ENCODE peak calls at places on chromosomes 1 and 21, in five cellular contexts. One of them, this sample, is unnamed.

GRCh38 chr1:226135059-226135651 is 51.4 kb downstream of the ACBD3 start:
- DNase-seq in A549: no peak
- DNase-seq in K562: no peak
- DNase-seq in HepG2: peak
- DNase-seq in GM12878: no peak
- DNase-seq in this sample: no peak

GRCh38 chr21:44907966-44908364 is 12.7 kb downstream of the ITGB2 start:
- DNase-seq in A549: no peak
- DNase-seq in K562: no peak
- DNase-seq in HepG2: no peak
- DNase-seq in GM12878: no peak
- DNase-seq in this sample: no peak

GRCh38 chr1:153354515-153355193 is 3.0 kb upstream of the S100A9 start:
- DNase-seq in A549: no peak
- DNase-seq in K562: no peak
- DNase-seq in HepG2: no peak
- DNase-seq in GM12878: no peak
- DNase-seq in this sample: peak

GRCh38 chr1:46166521-46167462 is 8.1 kb upstream of the TSPAN1 start:
- DNase-seq in A549: no peak
- DNase-seq in K562: no peak
- DNase-seq in HepG2: no peak
- DNase-seq in GM12878: no peak
- DNase-seq in this sample: peak

GRCh38 chr1:63813829-63814277 is 40.0 kb downstream of the ROR1 start:
- DNase-seq in A549: no peak
- DNase-seq in K562: no peak
- DNase-seq in HepG2: no peak
- DNase-seq in GM12878: no peak
- DNase-seq in this sample: no peak

GRCh38 chr1:151862604-151863003 is 9.1 kb upstream of the THEM5 start:
- DNase-seq in A549: no peak
- DNase-seq in K562: peak
- DNase-seq in HepG2: no peak
- DNase-seq in GM12878: no peak
- DNase-seq in this sample: no peak

GRCh38 chr21:45054927-45055612 is 19.3 kb upstream of the ADARB1 start:
- DNase-seq in A549: no peak
- DNase-seq in K562: no peak
- DNase-seq in HepG2: no peak
- DNase-seq in GM12878: no peak
- DNase-seq in this sample: no peak

GRCh38 chr1:192545781-192546521 is 29.6 kb upstream of the RGS1 start:
- DNase-seq in A549: no peak
- DNase-seq in K562: no peak
- DNase-seq in HepG2: no peak
- DNase-seq in GM12878: peak
- DNase-seq in this sample: no peak

GRCh38 chr1:6475381-6476133 is 9.6 kb upstream of the TNFRSF25 start:
- DNase-seq in A549: no peak
- DNase-seq in K562: peak
- DNase-seq in HepG2: no peak
- DNase-seq in GM12878: no peak
- DNase-seq in this sample: peak

GRCh38 chr1:76075188-76075489 is 593 bp downstream of the ST6GALNAC3 start:
- DNase-seq in A549: no peak
- DNase-seq in K562: no peak
- DNase-seq in HepG2: no peak
- DNase-seq in GM12878: no peak
- DNase-seq in this sample: no peak

GRCh38 chr1:17611991-17612390 is 72.5 kb downstream of the ARHGEF10L start:
- DNase-seq in A549: no peak
- DNase-seq in K562: no peak
- DNase-seq in HepG2: no peak
- DNase-seq in GM12878: no peak
- DNase-seq in this sample: no peak

GRCh38 chr1:4447778-4448360 is 206.5 kb upstream of the AJAP1 start:
- DNase-seq in A549: no peak
- DNase-seq in K562: no peak
- DNase-seq in HepG2: no peak
- DNase-seq in GM12878: no peak
- DNase-seq in this sample: no peak

GRCh38 chr1:24112381-24113169 is 640 bp upstream of the MYOM3 start:
- DNase-seq in A549: peak
- DNase-seq in K562: peak
- DNase-seq in HepG2: peak
- DNase-seq in GM12878: no peak
- DNase-seq in this sample: peak

GRCh38 chr1:107405241-107405640 is 264.4 kb downstream of the NTNG1 start:
- DNase-seq in A549: no peak
- DNase-seq in K562: no peak
- DNase-seq in HepG2: no peak
- DNase-seq in GM12878: no peak
- DNase-seq in this sample: no peak

GRCh38 chr1:223249854-223250631 is 107.0 kb upstream of the TLR5 start:
- DNase-seq in A549: no peak
- DNase-seq in K562: no peak
- DNase-seq in HepG2: no peak
- DNase-seq in GM12878: no peak
- DNase-seq in this sample: no peak

GRCh38 chr1:208036918-208037567 is 126.1 kb upstream of the CD34 start:
- DNase-seq in A549: no peak
- DNase-seq in K562: peak
- DNase-seq in HepG2: no peak
- DNase-seq in GM12878: no peak
- DNase-seq in this sample: no peak

GRCh38 chr21:29656504-29657227 is 283.1 kb downstream of the GRIK1 start:
- DNase-seq in A549: peak
- DNase-seq in K562: peak
- DNase-seq in HepG2: no peak
- DNase-seq in GM12878: no peak
- DNase-seq in this sample: no peak

GRCh38 chr1:66256629-66257575 is 277.1 kb upstream of the SGIP1 start:
- DNase-seq in A549: no peak
- DNase-seq in K562: no peak
- DNase-seq in HepG2: no peak
- DNase-seq in GM12878: no peak
- DNase-seq in this sample: no peak

GRCh38 chr1:89865498-89866385 is 44.9 kb downstream of the LRRC8D start:
- DNase-seq in A549: peak
- DNase-seq in K562: no peak
- DNase-seq in HepG2: no peak
- DNase-seq in GM12878: no peak
- DNase-seq in this sample: no peak

GRCh38 chr1:199784127-199784526 is 243.4 kb upstream of the NR5A2 start:
- DNase-seq in A549: peak
- DNase-seq in K562: no peak
- DNase-seq in HepG2: no peak
- DNase-seq in GM12878: no peak
- DNase-seq in this sample: no peak

GRCh38 chr1:100445565-100445964 is 92.4 kb upstream of the GPR88 start:
- DNase-seq in A549: no peak
- DNase-seq in K562: no peak
- DNase-seq in HepG2: no peak
- DNase-seq in GM12878: no peak
- DNase-seq in this sample: no peak

GRCh38 chr1:10608690-10609089 is 133.9 kb downstream of the PEX14 start:
- DNase-seq in A549: no peak
- DNase-seq in K562: no peak
- DNase-seq in HepG2: no peak
- DNase-seq in GM12878: no peak
- DNase-seq in this sample: no peak

GRCh38 chr21:46000182-46000730 is 18.7 kb downstream of the COL6A1 start:
- DNase-seq in A549: no peak
- DNase-seq in K562: no peak
- DNase-seq in HepG2: no peak
- DNase-seq in GM12878: no peak
- DNase-seq in this sample: no peak

GRCh38 chr1:180098242-180098995 is 56.2 kb upstream of the QSOX1 start:
- DNase-seq in A549: peak
- DNase-seq in K562: no peak
- DNase-seq in HepG2: no peak
- DNase-seq in GM12878: no peak
- DNase-seq in this sample: no peak

GRCh38 chr21:27648560-27648959 is 681.7 kb upstream of the ADAMTS5 start:
- DNase-seq in A549: no peak
- DNase-seq in K562: no peak
- DNase-seq in HepG2: no peak
- DNase-seq in GM12878: no peak
- DNase-seq in this sample: no peak

GRCh38 chr1:157364612-157365011 is 187.7 kb downstream of the FCRL5 start:
- DNase-seq in A549: no peak
- DNase-seq in K562: no peak
- DNase-seq in HepG2: no peak
- DNase-seq in GM12878: no peak
- DNase-seq in this sample: no peak
- TF ChIP-seq JUNB in A549: no peak
- TF ChIP-seq JUNB in K562: no peak
- TF ChIP-seq JUNB in HepG2: no peak
- TF ChIP-seq JUNB in GM12878: no peak
- TF ChIP-seq JUNB in this sample: no peak

GRCh38 chr1:228794810-228795209 is 59.5 kb downstream of the RHOU start:
- DNase-seq in A549: no peak
- DNase-seq in K562: no peak
- DNase-seq in HepG2: no peak
- DNase-seq in GM12878: peak
- DNase-seq in this sample: no peak
- TF ChIP-seq JUNB in A549: no peak
- TF ChIP-seq JUNB in K562: no peak
- TF ChIP-seq JUNB in HepG2: no peak
- TF ChIP-seq JUNB in GM12878: no peak
- TF ChIP-seq JUNB in this sample: no peak

GRCh38 chr1:214853340-214853739 is 229.2 kb upstream of the KCNK2 start:
- DNase-seq in A549: no peak
- DNase-seq in K562: no peak
- DNase-seq in HepG2: no peak
- DNase-seq in GM12878: no peak
- DNase-seq in this sample: no peak

GRCh38 chr1:214854126-214854875 is 228.2 kb upstream of the KCNK2 start:
- DNase-seq in A549: no peak
- DNase-seq in K562: no peak
- DNase-seq in HepG2: no peak
- DNase-seq in GM12878: no peak
- DNase-seq in this sample: no peak

GRCh38 chr1:214859647-214860046 is 222.9 kb upstream of the KCNK2 start:
- DNase-seq in A549: no peak
- DNase-seq in K562: no peak
- DNase-seq in HepG2: no peak
- DNase-seq in GM12878: no peak
- DNase-seq in this sample: no peak

GRCh38 chr1:214861615-214862014 is 220.9 kb upstream of the KCNK2 start:
- DNase-seq in A549: no peak
- DNase-seq in K562: no peak
- DNase-seq in HepG2: no peak
- DNase-seq in GM12878: no peak
- DNase-seq in this sample: no peak

GRCh38 chr1:214857716-214858115 is 224.8 kb upstream of the KCNK2 start:
- DNase-seq in A549: no peak
- DNase-seq in K562: no peak
- DNase-seq in HepG2: no peak
- DNase-seq in GM12878: no peak
- DNase-seq in this sample: no peak
- TF ChIP-seq JUNB in A549: no peak
- TF ChIP-seq JUNB in K562: no peak
- TF ChIP-seq JUNB in HepG2: no peak
- TF ChIP-seq JUNB in GM12878: no peak
- TF ChIP-seq JUNB in this sample: no peak

GRCh38 chr21:43189936-43190335 is 21.1 kb downstream of the CRYAA start:
- DNase-seq in A549: no peak
- DNase-seq in K562: no peak
- DNase-seq in HepG2: no peak
- DNase-seq in GM12878: no peak
- DNase-seq in this sample: no peak

GRCh38 chr21:43191971-43192370 is 23.2 kb downstream of the CRYAA start:
- DNase-seq in A549: no peak
- DNase-seq in K562: no peak
- DNase-seq in HepG2: no peak
- DNase-seq in GM12878: no peak
- DNase-seq in this sample: no peak

GRCh38 chr21:43191521-43191920 is 22.7 kb downstream of the CRYAA start:
- DNase-seq in A549: no peak
- DNase-seq in K562: no peak
- DNase-seq in HepG2: no peak
- DNase-seq in GM12878: no peak
- DNase-seq in this sample: no peak

GRCh38 chr21:43192501-43193081 is 23.8 kb downstream of the CRYAA start:
- DNase-seq in A549: no peak
- DNase-seq in K562: no peak
- DNase-seq in HepG2: no peak
- DNase-seq in GM12878: no peak
- DNase-seq in this sample: no peak

DNA sequence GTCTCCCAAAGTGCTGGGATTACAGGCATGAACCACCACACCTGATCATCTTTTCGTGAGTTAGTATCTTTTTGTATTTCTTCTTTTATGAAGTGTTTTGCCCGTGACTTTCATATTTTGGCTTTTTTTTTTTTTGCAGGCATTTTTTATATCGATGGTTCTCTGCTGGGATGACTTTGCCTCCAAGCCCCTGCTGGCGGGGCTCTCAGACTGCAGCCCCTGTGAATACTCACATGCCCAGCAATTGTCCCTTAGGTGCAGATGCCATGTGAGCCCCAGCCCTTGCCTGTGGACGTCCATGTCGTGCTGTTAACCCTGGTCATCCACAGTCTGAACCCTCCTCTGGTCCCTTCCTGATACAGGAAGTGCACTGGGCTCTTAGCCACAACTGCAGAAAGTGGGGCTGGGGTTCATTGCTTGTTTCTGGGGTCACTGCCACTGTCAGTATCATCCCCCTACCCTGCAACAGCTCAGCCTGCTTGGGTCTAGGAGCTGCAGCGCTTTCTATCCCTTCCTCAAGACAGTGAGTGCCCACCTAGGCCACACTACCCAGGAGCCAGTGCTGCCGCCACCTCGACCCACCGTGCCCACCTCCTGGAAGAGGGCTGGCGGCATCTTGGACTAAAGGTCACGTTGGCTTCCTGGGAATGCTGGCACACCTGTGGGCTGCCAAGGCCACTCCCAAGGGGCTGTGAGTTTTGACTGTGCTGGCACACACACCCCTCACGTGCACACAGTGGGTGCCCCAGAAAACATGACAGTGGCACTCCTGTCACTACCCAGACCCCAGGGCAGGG is 21.9 kb downstream of the CRYAA start:
- DNase-seq in A549: no peak
- DNase-seq in K562: no peak
- DNase-seq in HepG2: no peak
- DNase-seq in GM12878: no peak
- DNase-seq in this sample: no peak
- TF ChIP-seq JUNB in A549: no peak
- TF ChIP-seq JUNB in K562: no peak
- TF ChIP-seq JUNB in HepG2: no peak
- TF ChIP-seq JUNB in GM12878: no peak
- TF ChIP-seq JUNB in this sample: no peak